ENCODE peak calls at places on chromosomes 4 and X, in five cellular contexts. One of them, this sample, is unnamed.

GRCh38 chr4:40579983-40580382 is 49.7 kb downstream of the RBM47 start:
- DNase-seq in stomach: no peak
- DNase-seq in ascending aorta: no peak
- DNase-seq in osteocyte: no peak
- DNase-seq in upper lobe of left lung: no peak
- DNase-seq in this sample: no peak

GRCh38 chrX:152299787-152300186 is 151.3 kb downstream of the GABRA3 start:
- DNase-seq in stomach: no peak
- DNase-seq in ascending aorta: no peak
- DNase-seq in osteocyte: no peak
- DNase-seq in upper lobe of left lung: no peak
- DNase-seq in this sample: no peak

GRCh38 chr4:34181311-34181808 is 2063.0 kb downstream of the ARAP2 start:
- DNase-seq in stomach: no peak
- DNase-seq in ascending aorta: no peak
- DNase-seq in osteocyte: no peak
- DNase-seq in upper lobe of left lung: no peak
- DNase-seq in this sample: no peak

GRCh38 chr4:76198411-76199237 is 15.0 kb downstream of the SCARB2 start:
- DNase-seq in stomach: peak; percentile 54
- DNase-seq in ascending aorta: no peak
- DNase-seq in osteocyte: no peak
- DNase-seq in upper lobe of left lung: no peak
- DNase-seq in this sample: peak; percentile 59

GRCh38 chr4:8768357-8768999 is 103.2 kb downstream of the HMX1 start:
- DNase-seq in stomach: no peak
- DNase-seq in ascending aorta: no peak
- DNase-seq in osteocyte: no peak
- DNase-seq in upper lobe of left lung: no peak
- DNase-seq in this sample: no peak

GRCh38 chr4:623914-624626 is 1.3 kb upstream of the PDE6B start:
- DNase-seq in stomach: no peak
- DNase-seq in ascending aorta: no peak
- DNase-seq in osteocyte: no peak
- DNase-seq in upper lobe of left lung: peak; percentile 55
- DNase-seq in this sample: no peak

GRCh38 chr4:182531555-182532162 is 288.5 kb downstream of the TENM3 start:
- DNase-seq in stomach: no peak
- DNase-seq in ascending aorta: no peak
- DNase-seq in osteocyte: no peak
- DNase-seq in upper lobe of left lung: no peak
- DNase-seq in this sample: no peak

GRCh38 chr4:76090241-76090691 is 15.8 kb downstream of the ART3 start:
- DNase-seq in stomach: no peak
- DNase-seq in ascending aorta: peak; percentile 64
- DNase-seq in osteocyte: no peak
- DNase-seq in upper lobe of left lung: no peak
- DNase-seq in this sample: no peak

GRCh38 chrX:43953218-43953617 is 20.0 kb downstream of the NDP start:
- DNase-seq in stomach: no peak
- DNase-seq in ascending aorta: no peak
- DNase-seq in osteocyte: no peak
- DNase-seq in upper lobe of left lung: no peak
- DNase-seq in this sample: no peak

GRCh38 chr4:40576651-40577480 is 52.8 kb downstream of the RBM47 start:
- DNase-seq in stomach: peak; percentile 85
- DNase-seq in ascending aorta: peak; percentile 89
- DNase-seq in osteocyte: no peak
- DNase-seq in upper lobe of left lung: no peak
- DNase-seq in this sample: no peak

GRCh38 chrX:145475725-145476124 is 228.4 kb downstream of the SPANXN1 start:
- DNase-seq in stomach: no peak
- DNase-seq in ascending aorta: no peak
- DNase-seq in osteocyte: no peak
- DNase-seq in upper lobe of left lung: no peak
- DNase-seq in this sample: no peak

GRCh38 chrX:9476810-9477575 is 12.1 kb downstream of the TBL1X start:
- DNase-seq in stomach: no peak
- DNase-seq in ascending aorta: no peak
- DNase-seq in osteocyte: no peak
- DNase-seq in upper lobe of left lung: no peak
- DNase-seq in this sample: no peak

GRCh38 chrX:81316163-81316562 is 114.3 kb downstream of the SH3BGRL start:
- DNase-seq in stomach: no peak
- DNase-seq in ascending aorta: no peak
- DNase-seq in osteocyte: no peak
- DNase-seq in upper lobe of left lung: no peak
- DNase-seq in this sample: no peak

GRCh38 chrX:125681507-125681906 is 361.8 kb downstream of the TEX13C start:
- DNase-seq in stomach: no peak
- DNase-seq in ascending aorta: no peak
- DNase-seq in osteocyte: no peak
- DNase-seq in upper lobe of left lung: no peak
- DNase-seq in this sample: no peak

GRCh38 chrX:336227-336626 is 17.6 kb upstream of the GTPBP6 start:
- DNase-seq in stomach: no peak
- DNase-seq in ascending aorta: no peak
- DNase-seq in osteocyte: no peak
- DNase-seq in upper lobe of left lung: no peak
- DNase-seq in this sample: no peak

GRCh38 chr4:107896158-107896645 is 35.1 kb upstream of the CYP2U1 start:
- DNase-seq in stomach: no peak
- DNase-seq in ascending aorta: no peak
- DNase-seq in osteocyte: no peak
- DNase-seq in upper lobe of left lung: no peak
- DNase-seq in this sample: no peak

GRCh38 chrX:18931972-18932371 is 51.9 kb downstream of the PHKA2 start:
- DNase-seq in stomach: no peak
- DNase-seq in ascending aorta: no peak
- DNase-seq in osteocyte: no peak
- DNase-seq in upper lobe of left lung: no peak
- DNase-seq in this sample: no peak

GRCh38 chrX:9899640-9900075 is 67.5 kb upstream of the CLDN34 start:
- DNase-seq in stomach: no peak
- DNase-seq in ascending aorta: no peak
- DNase-seq in osteocyte: no peak
- DNase-seq in upper lobe of left lung: no peak
- DNase-seq in this sample: no peak

GRCh38 chr4:42786350-42787070 is 106.0 kb upstream of the GRXCR1 start:
- DNase-seq in stomach: no peak
- DNase-seq in ascending aorta: no peak
- DNase-seq in osteocyte: no peak
- DNase-seq in upper lobe of left lung: no peak
- DNase-seq in this sample: no peak

GRCh38 chrX:2664497-2664896 is 26.6 kb upstream of the CD99 start:
- DNase-seq in stomach: no peak
- DNase-seq in ascending aorta: no peak
- DNase-seq in osteocyte: no peak
- DNase-seq in upper lobe of left lung: no peak
- DNase-seq in this sample: no peak

GRCh38 chr4:24209131-24209530 is 319.3 kb upstream of the PPARGC1A start:
- DNase-seq in stomach: no peak
- DNase-seq in ascending aorta: no peak
- DNase-seq in osteocyte: no peak
- DNase-seq in upper lobe of left lung: no peak
- DNase-seq in this sample: no peak

GRCh38 chr4:26838055-26838842 is 22.4 kb upstream of the STIM2 start:
- DNase-seq in stomach: no peak
- DNase-seq in ascending aorta: no peak
- DNase-seq in osteocyte: no peak
- DNase-seq in upper lobe of left lung: no peak
- DNase-seq in this sample: no peak

GRCh38 chr4:88143504-88143903 is 14.9 kb downstream of the ABCG2 start:
- DNase-seq in stomach: no peak
- DNase-seq in ascending aorta: no peak
- DNase-seq in osteocyte: no peak
- DNase-seq in upper lobe of left lung: no peak
- DNase-seq in this sample: no peak

GRCh38 chrX:14963447-14964236 is 90.4 kb downstream of the MOSPD2 start:
- DNase-seq in stomach: no peak
- DNase-seq in ascending aorta: no peak
- DNase-seq in osteocyte: no peak
- DNase-seq in upper lobe of left lung: no peak
- DNase-seq in this sample: no peak

GRCh38 chr4:169484485-169484884 is 127.9 kb downstream of the NEK1 start:
- DNase-seq in stomach: no peak
- DNase-seq in ascending aorta: no peak
- DNase-seq in osteocyte: no peak
- DNase-seq in upper lobe of left lung: no peak
- DNase-seq in this sample: no peak

GRCh38 chr4:3781193-3781886 is 15.2 kb downstream of the ADRA2C start:
- DNase-seq in stomach: no peak
- DNase-seq in ascending aorta: no peak
- DNase-seq in osteocyte: no peak
- DNase-seq in upper lobe of left lung: no peak
- DNase-seq in this sample: no peak

GRCh38 chr4:184514121-184514988 is 40.0 kb upstream of the IRF2 start:
- DNase-seq in stomach: no peak
- DNase-seq in ascending aorta: no peak
- DNase-seq in osteocyte: no peak
- DNase-seq in upper lobe of left lung: no peak
- DNase-seq in this sample: no peak

GRCh38 chrX:77447339-77448149 is at the start of gene FGF16:
- DNase-seq in stomach: no peak
- DNase-seq in ascending aorta: no peak
- DNase-seq in osteocyte: no peak
- DNase-seq in upper lobe of left lung: peak; percentile 68
- DNase-seq in this sample: peak; percentile 40

DNA sequence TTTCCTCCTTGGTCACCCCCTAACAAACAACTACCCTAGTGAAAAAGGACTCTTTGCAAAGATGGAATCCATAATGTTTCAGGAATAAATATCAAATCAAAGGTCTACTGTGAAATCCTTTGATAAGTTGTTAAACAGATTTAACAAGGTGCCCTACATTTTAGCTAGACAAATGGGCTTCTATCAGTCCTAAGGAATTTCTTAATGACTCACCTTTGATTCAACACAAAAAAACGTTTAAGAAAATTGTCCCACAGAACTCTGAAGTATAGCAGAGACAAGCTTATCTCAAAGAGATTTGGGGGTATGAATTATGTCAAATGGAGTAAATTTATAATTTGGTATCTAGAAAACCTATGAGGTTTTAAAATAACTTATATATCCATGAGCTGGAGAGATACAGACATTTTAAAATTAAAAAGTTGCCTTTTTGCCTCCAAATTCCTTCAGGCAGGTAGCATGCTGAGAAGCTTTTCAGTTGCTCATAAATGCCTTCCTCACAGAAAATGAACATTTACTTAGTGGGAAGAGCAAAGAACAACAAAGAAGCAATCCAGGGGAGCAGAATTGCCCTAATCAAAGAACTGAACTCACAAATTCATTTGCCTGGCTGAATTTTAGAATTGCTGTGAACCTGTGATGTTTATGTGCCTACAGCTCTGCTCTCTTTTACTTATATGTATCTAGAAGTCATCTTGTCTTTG is 649.3 kb downstream of the STPG2 start:
- DNase-seq in stomach: no peak
- DNase-seq in ascending aorta: no peak
- DNase-seq in osteocyte: no peak
- DNase-seq in upper lobe of left lung: no peak
- DNase-seq in this sample: no peak
- TF ChIP-seq CTCF in stomach: no peak
- TF ChIP-seq CTCF in ascending aorta: no peak
- TF ChIP-seq CTCF in osteocyte: no peak
- TF ChIP-seq CTCF in upper lobe of left lung: no peak
- TF ChIP-seq CTCF in this sample: no peak

DNA sequence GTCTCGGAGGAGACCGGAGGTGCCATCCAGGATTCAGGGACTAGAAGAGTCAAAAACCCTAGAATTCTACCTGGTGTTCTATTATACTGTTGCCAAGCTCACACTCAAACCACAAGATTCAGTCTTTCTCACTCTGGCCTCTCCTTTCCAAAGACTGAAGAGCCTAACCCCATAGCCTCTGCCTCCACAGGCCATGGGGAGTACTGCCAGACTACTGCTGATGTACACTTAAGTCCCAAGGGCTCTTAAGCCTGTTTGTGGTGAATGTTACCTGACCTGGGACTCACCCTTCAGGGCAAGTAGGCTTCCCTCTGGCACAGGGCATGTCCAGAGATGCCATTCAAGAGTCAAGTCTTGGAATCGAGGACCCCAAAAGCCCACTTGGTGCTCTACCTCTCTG is 58.9 kb upstream of the IRS4 start:
- DNase-seq in stomach: no peak
- DNase-seq in ascending aorta: no peak
- DNase-seq in osteocyte: no peak
- DNase-seq in upper lobe of left lung: no peak
- DNase-seq in this sample: no peak
- TF ChIP-seq CTCF in stomach: no peak
- TF ChIP-seq CTCF in ascending aorta: no peak
- TF ChIP-seq CTCF in osteocyte: no peak
- TF ChIP-seq CTCF in upper lobe of left lung: no peak
- TF ChIP-seq CTCF in this sample: no peak

GRCh38 chr4:71944956-71945355 is 86.8 kb upstream of the NPFFR2 start:
- DNase-seq in stomach: no peak
- DNase-seq in ascending aorta: no peak
- DNase-seq in osteocyte: no peak
- DNase-seq in upper lobe of left lung: no peak
- DNase-seq in this sample: no peak

GRCh38 chr4:71938776-71939175 is 93.0 kb upstream of the NPFFR2 start:
- DNase-seq in stomach: no peak
- DNase-seq in ascending aorta: no peak
- DNase-seq in osteocyte: no peak
- DNase-seq in upper lobe of left lung: no peak
- DNase-seq in this sample: no peak

GRCh38 chr4:71945791-71946190 is 86.0 kb upstream of the NPFFR2 start:
- DNase-seq in stomach: no peak
- DNase-seq in ascending aorta: no peak
- DNase-seq in osteocyte: no peak
- DNase-seq in upper lobe of left lung: no peak
- DNase-seq in this sample: no peak

GRCh38 chr4:71941001-71941400 is 90.8 kb upstream of the NPFFR2 start:
- DNase-seq in stomach: peak; percentile 32
- DNase-seq in ascending aorta: no peak
- DNase-seq in osteocyte: no peak
- DNase-seq in upper lobe of left lung: no peak
- DNase-seq in this sample: no peak
- TF ChIP-seq CTCF in stomach: no peak
- TF ChIP-seq CTCF in ascending aorta: no peak
- TF ChIP-seq CTCF in osteocyte: peak; percentile 52
- TF ChIP-seq CTCF in upper lobe of left lung: peak; percentile 15
- TF ChIP-seq CTCF in this sample: peak; percentile 28

DNA sequence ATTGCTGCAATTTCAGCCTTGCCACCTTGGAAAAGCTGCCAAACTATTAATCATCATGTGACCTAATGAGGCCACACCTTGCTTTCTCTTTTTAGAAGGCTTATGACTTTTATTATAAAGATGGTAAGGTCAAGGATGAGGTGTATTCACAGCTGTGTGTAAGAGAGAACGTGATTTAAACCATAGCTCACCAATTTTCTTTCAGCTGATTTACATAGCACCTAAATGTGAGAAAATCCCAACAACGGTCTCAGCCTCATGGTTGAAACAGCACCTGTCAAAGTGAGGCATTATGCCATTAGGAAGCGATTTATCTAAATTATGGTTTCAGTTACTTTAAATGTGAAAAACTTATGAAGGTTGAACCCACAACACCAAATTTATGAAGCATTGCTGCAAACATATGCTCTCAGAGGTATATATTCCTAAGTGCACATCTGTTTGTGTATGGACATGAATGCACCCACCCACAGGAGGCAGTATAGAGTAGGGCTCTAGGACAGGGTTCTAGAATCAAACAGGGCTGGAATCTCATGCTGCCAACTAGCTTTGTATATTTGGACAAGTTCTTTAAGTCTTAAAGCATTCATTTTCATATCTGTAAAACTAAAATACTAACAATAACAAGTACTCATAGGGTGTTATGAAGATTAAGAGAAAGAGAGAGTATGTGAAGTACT is 40.7 kb downstream of the ANXA3 start:
- DNase-seq in stomach: no peak
- DNase-seq in ascending aorta: no peak
- DNase-seq in osteocyte: no peak
- DNase-seq in upper lobe of left lung: no peak
- DNase-seq in this sample: no peak
- TF ChIP-seq CTCF in stomach: no peak
- TF ChIP-seq CTCF in ascending aorta: no peak
- TF ChIP-seq CTCF in osteocyte: peak; percentile 25
- TF ChIP-seq CTCF in upper lobe of left lung: no peak
- TF ChIP-seq CTCF in this sample: no peak